ENCODE peak calls at places on chromosomes 6 and 20, in eight cellular contexts. One of them, this sample, is unnamed.

GRCh38 chr6:14088600-14089168 is 28.9 kb upstream of the CD83 start:
- DNase-seq in hepatocyte: no peak
- DNase-seq in upper lobe of right lung: no peak
- DNase-seq in AG04450: no peak
- DNase-seq in cardiac muscle cell: no peak
- DNase-seq in A549: peak; percentile 37
- DNase-seq in RWPE1: no peak
- DNase-seq in HCT116: no peak
- DNase-seq in this sample: no peak

GRCh38 chr6:41597246-41598000 is 40.8 kb upstream of the MDFI start:
- DNase-seq in hepatocyte: peak; percentile 7
- DNase-seq in upper lobe of right lung: peak; percentile 43
- DNase-seq in AG04450: no peak
- DNase-seq in cardiac muscle cell: no peak
- DNase-seq in A549: no peak
- DNase-seq in RWPE1: no peak
- DNase-seq in HCT116: no peak
- DNase-seq in this sample: peak; percentile 45

GRCh38 chr6:149026530-149026942 is 279.7 kb downstream of the UST start:
- DNase-seq in hepatocyte: peak; percentile 77
- DNase-seq in upper lobe of right lung: no peak
- DNase-seq in AG04450: peak; percentile 92
- DNase-seq in cardiac muscle cell: peak; percentile 82
- DNase-seq in A549: peak; percentile 72
- DNase-seq in RWPE1: peak; percentile 51
- DNase-seq in HCT116: peak; percentile 70
- DNase-seq in this sample: no peak

GRCh38 chr6:89379281-89379680 is 26.8 kb upstream of the UBE2J1 start:
- DNase-seq in hepatocyte: no peak
- DNase-seq in upper lobe of right lung: no peak
- DNase-seq in AG04450: no peak
- DNase-seq in cardiac muscle cell: peak; percentile 7
- DNase-seq in A549: no peak
- DNase-seq in RWPE1: no peak
- DNase-seq in HCT116: no peak
- DNase-seq in this sample: no peak

GRCh38 chr6:14763139-14763538 is 482.7 kb upstream of the JARID2 start:
- DNase-seq in hepatocyte: peak; percentile 44
- DNase-seq in upper lobe of right lung: no peak
- DNase-seq in AG04450: peak; percentile 24
- DNase-seq in cardiac muscle cell: peak; percentile 27
- DNase-seq in A549: peak; percentile 59
- DNase-seq in RWPE1: peak; percentile 76
- DNase-seq in HCT116: no peak
- DNase-seq in this sample: no peak

GRCh38 chr20:373171-373890 is 7.2 kb upstream of the TRIB3 start:
- DNase-seq in hepatocyte: peak; percentile 84
- DNase-seq in upper lobe of right lung: no peak
- DNase-seq in AG04450: no peak
- DNase-seq in cardiac muscle cell: peak; percentile 94
- DNase-seq in A549: peak; percentile 93
- DNase-seq in RWPE1: peak; percentile 71
- DNase-seq in HCT116: peak; percentile 73
- DNase-seq in this sample: no peak

GRCh38 chr20:434661-435419 is 26.7 kb downstream of the RBCK1 start:
- DNase-seq in hepatocyte: no peak
- DNase-seq in upper lobe of right lung: no peak
- DNase-seq in AG04450: no peak
- DNase-seq in cardiac muscle cell: no peak
- DNase-seq in A549: no peak
- DNase-seq in RWPE1: no peak
- DNase-seq in HCT116: no peak
- DNase-seq in this sample: no peak

GRCh38 chr20:64212750-64213149 is 42.8 kb upstream of the PCMTD2 start:
- DNase-seq in hepatocyte: peak; percentile 61
- DNase-seq in upper lobe of right lung: no peak
- DNase-seq in AG04450: no peak
- DNase-seq in cardiac muscle cell: peak; percentile 64
- DNase-seq in A549: no peak
- DNase-seq in RWPE1: no peak
- DNase-seq in HCT116: no peak
- DNase-seq in this sample: no peak

GRCh38 chr20:37390503-37390890 is 44.6 kb downstream of the SRC start:
- DNase-seq in hepatocyte: no peak
- DNase-seq in upper lobe of right lung: peak; percentile 34
- DNase-seq in AG04450: no peak
- DNase-seq in cardiac muscle cell: no peak
- DNase-seq in A549: no peak
- DNase-seq in RWPE1: no peak
- DNase-seq in HCT116: no peak
- DNase-seq in this sample: no peak

GRCh38 chr6:7106752-7107577 is 796 bp upstream of the RREB1 start:
- DNase-seq in hepatocyte: peak; percentile 68
- DNase-seq in upper lobe of right lung: peak; percentile 74
- DNase-seq in AG04450: no peak
- DNase-seq in cardiac muscle cell: no peak
- DNase-seq in A549: peak; percentile 38
- DNase-seq in RWPE1: peak; percentile 27
- DNase-seq in HCT116: no peak
- DNase-seq in this sample: no peak

GRCh38 chr6:65979120-65979519 is 272.1 kb upstream of the EYS start:
- DNase-seq in hepatocyte: no peak
- DNase-seq in upper lobe of right lung: no peak
- DNase-seq in AG04450: no peak
- DNase-seq in cardiac muscle cell: no peak
- DNase-seq in A549: no peak
- DNase-seq in RWPE1: no peak
- DNase-seq in HCT116: no peak
- DNase-seq in this sample: no peak

GRCh38 chr6:33276864-33277662 is at the start of gene B3GALT4:
- DNase-seq in hepatocyte: peak; percentile 88
- DNase-seq in upper lobe of right lung: peak; percentile 90
- DNase-seq in AG04450: no peak
- DNase-seq in cardiac muscle cell: peak; percentile 79
- DNase-seq in A549: peak; percentile 73
- DNase-seq in RWPE1: peak; percentile 81
- DNase-seq in HCT116: no peak
- DNase-seq in this sample: no peak

GRCh38 chr6:79257381-79258205 is 23.1 kb upstream of the HMGN3 start:
- DNase-seq in hepatocyte: peak; percentile 20
- DNase-seq in upper lobe of right lung: no peak
- DNase-seq in AG04450: no peak
- DNase-seq in cardiac muscle cell: peak; percentile 63
- DNase-seq in A549: no peak
- DNase-seq in RWPE1: peak; percentile 47
- DNase-seq in HCT116: no peak
- DNase-seq in this sample: no peak

GRCh38 chr6:6543181-6543879 is 45.2 kb upstream of the LY86 start:
- DNase-seq in hepatocyte: no peak
- DNase-seq in upper lobe of right lung: no peak
- DNase-seq in AG04450: no peak
- DNase-seq in cardiac muscle cell: no peak
- DNase-seq in A549: no peak
- DNase-seq in RWPE1: no peak
- DNase-seq in HCT116: no peak
- DNase-seq in this sample: no peak

GRCh38 chr6:7541175-7542064 is at the start of gene DSP:
- DNase-seq in hepatocyte: peak; percentile 93
- DNase-seq in upper lobe of right lung: peak; percentile 84
- DNase-seq in AG04450: no peak
- DNase-seq in cardiac muscle cell: peak; percentile 8
- DNase-seq in A549: peak; percentile 69
- DNase-seq in RWPE1: peak; percentile 79
- DNase-seq in HCT116: peak; percentile 48
- DNase-seq in this sample: peak; percentile 88

GRCh38 chr20:60341062-60341461 is 382.8 kb downstream of the CDH26 start:
- DNase-seq in hepatocyte: peak; percentile 38
- DNase-seq in upper lobe of right lung: no peak
- DNase-seq in AG04450: no peak
- DNase-seq in cardiac muscle cell: no peak
- DNase-seq in A549: no peak
- DNase-seq in RWPE1: no peak
- DNase-seq in HCT116: no peak
- DNase-seq in this sample: no peak

GRCh38 chr20:37356387-37356786 is 10.4 kb downstream of the SRC start:
- DNase-seq in hepatocyte: no peak
- DNase-seq in upper lobe of right lung: peak; percentile 89
- DNase-seq in AG04450: no peak
- DNase-seq in cardiac muscle cell: peak; percentile 66
- DNase-seq in A549: peak; percentile 42
- DNase-seq in RWPE1: peak; percentile 78
- DNase-seq in HCT116: no peak
- DNase-seq in this sample: peak; percentile 99

GRCh38 chr6:129501401-129502051 is 208.5 kb downstream of the ARHGAP18 start:
- DNase-seq in hepatocyte: peak; percentile 93
- DNase-seq in upper lobe of right lung: peak; percentile 74
- DNase-seq in AG04450: peak; percentile 89
- DNase-seq in cardiac muscle cell: peak; percentile 92
- DNase-seq in A549: peak; percentile 41
- DNase-seq in RWPE1: peak; percentile 88
- DNase-seq in HCT116: peak; percentile 98
- DNase-seq in this sample: peak; percentile 89

GRCh38 chr20:60632420-60633262 is 619.4 kb upstream of the CDH4 start:
- DNase-seq in hepatocyte: no peak
- DNase-seq in upper lobe of right lung: no peak
- DNase-seq in AG04450: no peak
- DNase-seq in cardiac muscle cell: no peak
- DNase-seq in A549: no peak
- DNase-seq in RWPE1: no peak
- DNase-seq in HCT116: no peak
- DNase-seq in this sample: no peak

GRCh38 chr6:11205721-11206120 is 26.7 kb downstream of the NEDD9 start:
- DNase-seq in hepatocyte: no peak
- DNase-seq in upper lobe of right lung: no peak
- DNase-seq in AG04450: no peak
- DNase-seq in cardiac muscle cell: no peak
- DNase-seq in A549: no peak
- DNase-seq in RWPE1: no peak
- DNase-seq in HCT116: no peak
- DNase-seq in this sample: no peak
- TF ChIP-seq CTCF in hepatocyte: no peak
- TF ChIP-seq CTCF in upper lobe of right lung: no peak
- TF ChIP-seq CTCF in AG04450: no peak
- TF ChIP-seq CTCF in cardiac muscle cell: no peak
- TF ChIP-seq CTCF in A549: no peak
- TF ChIP-seq CTCF in RWPE1: no peak
- TF ChIP-seq CTCF in HCT116: no peak
- TF ChIP-seq CTCF in this sample: no peak

DNA sequence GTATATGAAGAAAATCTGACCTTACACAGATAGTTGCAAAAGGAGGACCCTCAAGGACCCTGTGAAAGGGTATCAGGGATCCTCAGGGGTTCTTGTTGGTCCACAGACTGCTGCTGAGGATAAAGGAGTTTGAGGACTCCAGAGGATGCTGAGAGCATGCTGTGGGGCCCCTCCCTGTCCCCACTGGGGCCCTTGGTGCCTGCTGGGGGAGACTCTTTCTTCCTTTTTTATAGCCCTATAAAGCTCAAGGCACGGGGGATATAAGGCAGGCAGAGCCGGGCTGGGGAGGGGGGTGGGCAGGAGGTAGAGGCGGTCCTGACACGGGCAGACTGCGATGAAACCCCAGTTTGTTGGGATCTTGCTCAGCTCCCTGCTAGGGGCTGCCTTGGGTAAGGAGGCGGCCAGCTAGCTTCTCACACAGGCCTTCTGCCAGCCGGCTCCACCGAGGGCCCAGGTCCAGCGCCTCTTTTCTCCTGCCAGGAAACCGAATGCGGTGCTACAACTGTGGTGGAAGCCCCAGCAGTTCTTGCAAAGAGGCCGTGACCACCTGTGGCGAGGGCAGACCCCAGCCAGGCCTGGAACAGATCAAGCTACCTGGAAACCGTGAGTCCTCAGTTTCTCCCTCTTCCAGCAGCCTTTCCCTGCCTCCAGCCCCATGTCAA is at the start of gene LY6G6D:
- DNase-seq in hepatocyte: no peak
- DNase-seq in upper lobe of right lung: no peak
- DNase-seq in AG04450: no peak
- DNase-seq in cardiac muscle cell: no peak
- DNase-seq in A549: no peak
- DNase-seq in RWPE1: no peak
- DNase-seq in HCT116: no peak
- DNase-seq in this sample: no peak
- H3K27ac ChIP-seq in hepatocyte: peak within 1 kb of the TSS; percentile 90
- H3K27ac ChIP-seq in upper lobe of right lung: no peak within 1 kb of the TSS
- H3K27ac ChIP-seq in AG04450: no peak within 1 kb of the TSS
- H3K27ac ChIP-seq in cardiac muscle cell: no peak within 1 kb of the TSS
- H3K27ac ChIP-seq in A549: no peak within 1 kb of the TSS
- H3K27ac ChIP-seq in RWPE1: peak within 1 kb of the TSS; percentile 12
- H3K27ac ChIP-seq in HCT116: no peak within 1 kb of the TSS
- H3K27ac ChIP-seq in this sample: no peak within 1 kb of the TSS

DNA sequence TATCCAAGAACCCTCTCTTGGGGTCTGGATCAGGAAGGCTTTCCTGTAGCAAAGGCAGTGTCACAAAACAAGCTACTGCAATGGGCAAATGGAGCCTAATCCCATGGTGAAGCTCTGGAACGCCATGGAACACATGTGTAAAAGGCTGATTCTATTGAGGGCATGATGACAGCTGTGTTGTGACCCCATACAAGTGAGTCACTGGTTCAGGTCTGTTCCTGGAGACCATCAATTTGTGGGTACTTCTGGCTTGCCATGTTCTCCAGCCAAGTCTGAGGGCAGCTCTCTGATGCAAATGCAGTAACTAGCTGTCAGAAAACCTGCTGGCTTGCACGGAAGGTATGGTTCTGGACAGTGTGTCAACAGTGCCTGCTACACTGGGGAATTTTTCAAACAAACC is 33.3 kb upstream of the ECHDC1 start:
- DNase-seq in hepatocyte: no peak
- DNase-seq in upper lobe of right lung: no peak
- DNase-seq in AG04450: no peak
- DNase-seq in cardiac muscle cell: no peak
- DNase-seq in A549: no peak
- DNase-seq in RWPE1: no peak
- DNase-seq in HCT116: no peak
- DNase-seq in this sample: no peak
- TF ChIP-seq CTCF in hepatocyte: no peak
- TF ChIP-seq CTCF in upper lobe of right lung: no peak
- TF ChIP-seq CTCF in AG04450: no peak
- TF ChIP-seq CTCF in cardiac muscle cell: no peak
- TF ChIP-seq CTCF in A549: no peak
- TF ChIP-seq CTCF in RWPE1: no peak
- TF ChIP-seq CTCF in HCT116: no peak
- TF ChIP-seq CTCF in this sample: no peak

DNA sequence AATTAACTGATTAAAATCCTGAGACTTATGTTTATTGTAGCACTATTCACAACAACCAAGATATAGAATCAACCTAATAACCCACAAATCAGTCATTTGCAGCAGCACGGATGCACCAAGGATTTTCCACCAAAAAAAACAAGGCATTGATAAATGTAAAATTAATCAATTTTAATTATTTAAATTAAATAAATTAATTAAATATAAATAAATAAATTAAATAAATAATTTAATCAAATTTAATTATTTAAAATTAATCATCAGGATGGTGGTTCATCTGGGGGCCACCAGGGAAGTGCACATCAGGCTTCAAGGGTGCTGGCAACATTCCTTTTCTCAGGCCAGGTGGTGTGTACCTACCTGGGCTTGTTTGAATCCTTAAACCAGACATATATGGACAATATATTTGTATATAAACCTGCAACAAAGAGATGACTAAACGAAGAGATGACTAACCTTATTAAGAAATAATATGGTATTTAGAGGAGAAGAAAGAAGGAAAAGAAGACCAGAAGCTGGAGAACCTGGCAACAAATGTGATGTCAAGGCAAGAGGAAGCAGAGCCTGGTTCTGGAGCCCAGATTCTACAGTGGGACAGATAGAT is 89.2 kb downstream of the CD164 start:
- DNase-seq in hepatocyte: no peak
- DNase-seq in upper lobe of right lung: no peak
- DNase-seq in AG04450: no peak
- DNase-seq in cardiac muscle cell: no peak
- DNase-seq in A549: no peak
- DNase-seq in RWPE1: peak; percentile 64
- DNase-seq in HCT116: no peak
- DNase-seq in this sample: no peak
- H3K27ac ChIP-seq in hepatocyte: no peak overlapping the region
- H3K27ac ChIP-seq in upper lobe of right lung: no peak overlapping the region
- H3K27ac ChIP-seq in AG04450: no peak overlapping the region
- H3K27ac ChIP-seq in cardiac muscle cell: no peak overlapping the region
- H3K27ac ChIP-seq in A549: no peak overlapping the region
- H3K27ac ChIP-seq in RWPE1: no peak overlapping the region
- H3K27ac ChIP-seq in HCT116: no peak overlapping the region
- H3K27ac ChIP-seq in this sample: no peak overlapping the region

This sample was measured in RWPE2.